ENCODE peak calls at places on chromosomes 6 and 20, in five cellular contexts. K is suprapubic skin, J is tibial nerve, S is thoracic aorta, H is transverse colon. V is an unnamed sample. For H3K36me3, the result is how much of the 10 kb centered on the place peaks cover.

GRCh38 chr6:44045672-44046015 is 81.6 kb downstream of the MRPL14 start:
- DNase-seq in K (no peak), J (no peak), S (no peak), H (no peak), V (no peak)

GRCh38 chr6:87155920-87156600 is 695 bp downstream of the ZNF292 start:
- DNase-seq in K (peak), J (peak), S (no peak), H (peak), V (no peak)

GRCh38 chr20:62606551-62607201 is 35.6 kb upstream of the SLCO4A1 start:
- DNase-seq in K (no peak), J (peak), S (no peak), H (peak), V (no peak)

GRCh38 chr6:170153436-170154319 is 137.2 kb downstream of the DLL1 start:
- DNase-seq in K (peak), J (no peak), S (no peak), H (no peak), V (no peak)

GRCh38 chr6:152356659-152357058 is 280.5 kb downstream of the SYNE1 start:
- DNase-seq in K (no peak), J (no peak), S (no peak), H (no peak), V (peak)

GRCh38 chr20:25369971-25370370 is 20.7 kb downstream of the ABHD12 start:
- DNase-seq in K (no peak), J (no peak), S (no peak), H (no peak), V (no peak)

GRCh38 chr6:27601668-27602254 is 128.9 kb upstream of the ZNF184 start:
- DNase-seq in K (no peak), J (no peak), S (no peak), H (no peak), V (no peak)

GRCh38 chr20:6558361-6558760 is 209.1 kb upstream of the BMP2 start:
- DNase-seq in K (no peak), J (no peak), S (no peak), H (no peak), V (no peak)

GRCh38 chr6:118644007-118644406 is 7.4 kb downstream of the CEP85L start:
- DNase-seq in K (no peak), J (no peak), S (no peak), H (no peak), V (no peak)

GRCh38 chr20:63903796-63904570 is 9.1 kb downstream of the DNAJC5 start:
- DNase-seq in K (no peak), J (no peak), S (no peak), H (no peak), V (no peak)

GRCh38 chr6:165774903-165775608 is 112.0 kb upstream of the PDE10A start:
- DNase-seq in K (no peak), J (peak), S (no peak), H (no peak), V (no peak)

GRCh38 chr20:54173653-54174451 is at the start of gene CYP24A1:
- DNase-seq in K (no peak), J (no peak), S (no peak), H (peak), V (no peak)

GRCh38 chr20:31709939-31710338 is 12.7 kb downstream of the BCL2L1 start:
- DNase-seq in K (no peak), J (no peak), S (no peak), H (no peak), V (no peak)

GRCh38 chr20:31707258-31707615 is 15.4 kb downstream of the BCL2L1 start:
- DNase-seq in K (no peak), J (no peak), S (no peak), H (no peak), V (no peak)

GRCh38 chr20:31708839-31709534 is 13.7 kb downstream of the BCL2L1 start:
- DNase-seq in K (no peak), J (no peak), S (no peak), H (no peak), V (no peak)

GRCh38 chr20:31706607-31707257 is 15.9 kb downstream of the BCL2L1 start:
- DNase-seq in K (no peak), J (no peak), S (no peak), H (no peak), V (no peak)

DNA sequence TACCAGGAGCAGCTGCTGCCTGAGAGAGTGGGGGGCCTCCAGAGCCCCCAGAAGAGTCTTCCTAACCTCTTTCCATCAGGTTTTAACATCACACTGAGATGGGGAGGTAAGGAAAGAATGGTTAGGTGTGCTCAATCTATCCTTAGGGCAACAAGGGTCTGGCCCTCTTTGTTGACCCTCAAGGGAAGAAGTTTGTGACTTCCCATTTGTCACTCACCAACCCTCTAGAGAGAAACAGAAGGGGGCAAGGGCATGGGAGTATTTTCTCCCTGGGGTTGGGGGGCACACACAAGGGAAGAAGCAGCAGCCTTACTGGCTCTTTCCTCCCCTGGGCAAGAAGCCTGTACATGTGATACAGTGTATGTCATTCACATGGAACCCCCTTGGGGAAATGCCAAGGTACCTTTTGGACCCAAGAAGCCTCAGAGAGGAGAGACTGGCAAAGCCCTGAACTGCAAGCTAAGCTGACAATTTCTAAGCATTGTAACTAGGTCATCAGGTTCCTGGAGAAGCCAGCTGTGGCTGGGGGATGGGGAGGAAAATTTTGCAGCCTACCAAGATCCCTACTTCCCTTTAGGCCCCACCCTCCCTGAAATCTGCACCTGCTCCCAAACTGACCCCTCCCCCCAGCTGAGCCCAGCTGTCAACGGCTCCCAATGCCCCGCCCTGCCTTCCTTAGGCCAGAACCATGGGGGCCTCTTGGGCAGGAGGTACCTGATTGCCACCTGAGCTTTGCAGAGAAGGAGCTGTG is 14.5 kb downstream of the BCL2L1 start:
- DNase-seq in K (peak), J (peak), S (no peak), H (peak), V (no peak)
- H3K4me3 ChIP-seq in K (no peak), J (no peak), S (no peak), H (no peak), V (no peak)

DNA sequence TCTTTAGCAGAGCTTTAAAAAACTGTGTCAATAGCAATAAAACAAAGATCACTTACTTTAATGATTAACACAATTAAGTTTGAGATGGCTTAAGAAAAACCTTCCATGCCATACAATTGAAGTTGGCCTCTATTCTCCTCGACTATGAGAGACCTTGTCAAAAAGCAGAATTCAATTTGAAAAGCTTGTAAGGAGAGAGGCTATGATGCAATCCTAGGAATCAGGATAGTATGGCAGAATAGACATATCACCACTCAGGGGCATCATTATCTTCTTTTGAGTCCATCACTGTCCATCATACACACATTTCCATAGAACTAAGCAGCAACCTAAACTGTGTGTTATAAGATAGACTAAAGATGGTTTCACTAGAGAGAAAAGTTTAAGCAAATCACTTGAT is 17.2 kb downstream of the TBC1D7 start:
- DNase-seq in K (no peak), J (no peak), S (no peak), H (no peak), V (no peak)
- H3K36me3 ChIP-seq in K (half or more), J (under half), S (under half), H (under half), V (under half)

GRCh38 chr20:4887586-4887985 is 113.7 kb downstream of the SLC23A2 start:
- DNase-seq in K (peak), J (no peak), S (no peak), H (no peak), V (no peak)
- TF ChIP-seq CTCF in K (no peak), J (no peak), S (no peak), H (no peak), V (no peak)

DNA sequence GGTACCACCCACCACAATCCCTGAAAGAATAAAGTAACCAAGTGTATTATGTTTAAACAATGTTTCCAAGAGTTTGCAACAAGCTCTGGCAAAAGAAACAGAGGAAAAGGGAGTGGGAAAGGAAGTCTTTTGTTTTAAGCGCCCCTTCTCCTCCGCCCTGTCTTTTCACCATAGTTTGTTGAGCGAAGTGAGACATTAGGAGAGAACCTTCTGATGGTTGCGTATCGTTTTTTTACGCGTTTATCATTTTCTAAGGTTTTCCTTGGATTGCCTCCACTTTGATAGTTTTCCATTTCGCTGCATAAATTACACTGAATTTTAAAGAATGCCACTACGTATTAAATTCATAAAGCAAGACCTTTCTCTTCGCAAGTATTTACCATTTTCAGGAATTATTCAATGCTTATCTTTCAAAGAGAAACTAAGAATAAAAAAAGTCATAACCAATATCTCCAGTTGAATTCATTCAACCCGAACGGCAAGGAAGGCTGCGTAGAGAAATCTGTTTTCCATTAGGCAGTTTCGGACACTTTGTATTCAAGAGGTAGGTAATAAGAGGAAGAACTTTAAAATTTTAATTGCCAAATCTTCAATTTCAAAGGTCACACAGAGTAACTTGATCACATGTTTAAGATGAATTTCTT is 926 bp upstream of the EPHA7 start:
- DNase-seq in K (no peak), J (no peak), S (no peak), H (no peak), V (no peak)
- H3K4me3 ChIP-seq in K (peak), J (peak), S (peak), H (peak), V (no peak)

DNA sequence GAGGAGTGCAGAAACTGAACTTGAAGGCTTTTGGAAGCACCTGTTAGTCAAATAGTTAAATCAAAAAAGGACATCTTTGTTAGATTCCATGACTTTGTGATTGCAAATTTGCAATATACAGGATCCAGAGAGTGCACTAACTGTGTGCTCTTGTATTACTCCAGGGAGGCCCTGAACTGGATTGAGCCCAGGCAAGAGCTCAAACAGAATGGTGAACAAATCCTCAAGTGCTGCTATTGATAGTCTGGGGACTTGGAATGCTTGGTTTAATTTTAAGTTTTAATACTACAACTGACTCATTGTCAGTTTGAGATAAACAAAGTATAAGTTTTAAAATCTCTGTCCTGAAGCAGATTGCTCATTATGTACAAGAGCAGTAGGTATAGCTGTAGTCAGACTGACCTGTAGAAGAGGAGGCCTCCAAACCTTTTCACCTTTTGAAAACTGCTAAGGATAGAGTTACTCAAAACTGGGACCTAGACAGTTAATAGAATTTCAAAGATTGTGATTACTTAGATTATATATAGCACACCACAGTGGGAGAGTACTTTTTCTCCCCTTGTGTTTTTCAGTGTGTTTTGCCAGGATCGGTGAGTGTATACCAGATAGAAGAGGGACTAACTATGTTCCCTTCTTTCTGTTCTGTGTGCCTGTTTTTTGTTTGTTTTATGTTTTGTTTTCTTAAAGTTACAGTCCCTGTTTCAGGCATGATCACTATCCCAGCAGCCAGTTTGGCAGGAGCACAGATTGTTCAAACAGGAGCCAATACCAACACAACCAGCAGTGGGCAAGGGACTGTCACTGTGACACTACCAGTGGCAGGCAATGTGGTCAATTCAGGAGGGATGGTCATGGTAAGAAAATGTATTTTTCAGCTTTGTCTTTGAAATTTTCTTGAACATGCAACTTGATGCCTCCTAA is 18.3 kb downstream of the NFYA start:
- DNase-seq in K (no peak), J (no peak), S (no peak), H (no peak), V (no peak)
- H3K36me3 ChIP-seq in K (half or more), J (under half), S (under half), H (under half), V (under half)